ENCODE peak calls at places on chromosomes 13 and 19, in five cellular contexts. D, M, F, E and Z are unnamed samples.
A peak's percentile ranks its signal among the peaks of the same experiment; 100 is the strongest.

GRCh38 chr19:45886427-45887310 is 728 bp upstream of the IRF2BP1 start:
- DNase-seq in F (peak; percentile 77), M (peak; percentile 94), E (peak; percentile 95), D (peak; percentile 73), Z (peak; percentile 87)

GRCh38 chr19:55082023-55082851 is 6.6 kb downstream of the EPS8L1 start:
- DNase-seq in E (no peak), M (peak; percentile 80), D (no peak), F (no peak), Z (peak; percentile 42)

GRCh38 chr13:32659736-32660135 is 73.5 kb downstream of the PDS5B start:
- DNase-seq in F (no peak), E (no peak), M (no peak), D (no peak), Z (no peak)

GRCh38 chr13:82571653-82572052 is 1310.6 kb downstream of the SLITRK1 start:
- DNase-seq in M (no peak), D (no peak), F (no peak), E (no peak), Z (no peak)

GRCh38 chr13:60331249-60332012 is 65.6 kb upstream of the TDRD3 start:
- DNase-seq in M (no peak), D (no peak), E (no peak), F (no peak), Z (no peak)

GRCh38 chr13:30847697-30848307 is 58.3 kb upstream of the MEDAG start:
- DNase-seq in M (no peak), E (no peak), F (no peak), D (peak; percentile 93), Z (no peak)

GRCh38 chr13:53137777-53138176 is 109.2 kb downstream of the OLFM4 start:
- DNase-seq in E (no peak), M (no peak), D (peak; percentile 66), F (no peak), Z (no peak)

GRCh38 chr19:640156-640548 is 473 bp downstream of the FGF22 start:
- DNase-seq in F (no peak), E (no peak), M (no peak), D (no peak), Z (no peak)

GRCh38 chr13:95660981-95661581 is 15.9 kb upstream of the DNAJC3 start:
- DNase-seq in E (no peak), M (no peak), F (no peak), D (no peak), Z (no peak)

GRCh38 chr19:49150106-49150943 is 4.9 kb downstream of the HRC start:
- DNase-seq in M (peak; percentile 91), E (peak; percentile 83), D (no peak), F (peak; percentile 85), Z (peak; percentile 38)

GRCh38 chr13:20943519-20944012 is 41.0 kb upstream of the XPO4 start:
- DNase-seq in E (peak; percentile 94), M (peak; percentile 89), F (peak; percentile 62), D (peak; percentile 94), Z (peak; percentile 59)

GRCh38 chr19:29260477-29261317 is 47.7 kb upstream of the UQCRFS1 start:
- DNase-seq in F (peak; percentile 23), E (no peak), M (no peak), D (no peak), Z (no peak)
- TF ChIP-seq CTCF in F (peak; percentile 65), E (no peak), M (peak; percentile 17), D (peak; percentile 37), Z (peak; percentile 14)

DNA sequence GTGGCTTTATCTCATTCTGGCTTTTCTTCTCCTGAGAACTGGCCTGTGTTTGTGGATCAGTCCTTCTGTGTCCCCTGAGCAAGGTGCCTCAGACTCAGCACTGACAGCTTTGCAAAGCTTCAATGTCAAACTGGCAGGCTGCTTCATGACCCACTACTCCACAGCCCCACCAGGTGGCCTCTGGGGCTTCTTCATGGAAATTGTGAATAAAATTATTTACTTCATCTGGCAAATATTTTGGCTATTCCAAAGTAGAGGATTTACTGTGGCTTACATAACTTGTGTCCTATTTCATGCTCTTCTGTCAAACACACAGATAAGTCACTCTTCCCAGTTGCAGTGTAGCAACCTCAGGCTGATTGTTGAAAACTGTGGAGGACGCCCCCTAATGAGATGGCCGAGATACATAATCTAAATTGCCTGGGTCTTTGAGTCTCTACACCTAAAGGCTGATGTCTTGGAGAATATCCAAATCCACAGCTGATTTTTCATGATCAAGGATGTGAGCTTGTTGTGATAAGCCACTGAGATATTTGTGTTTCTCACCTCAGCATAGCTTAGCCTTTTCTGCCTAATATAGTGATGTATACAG is 721.9 kb upstream of the SLC10A2 start:
- DNase-seq in D (no peak), F (no peak), M (no peak), E (no peak), Z (no peak)
- TF ChIP-seq CTCF in D (no peak), F (peak; percentile 53), M (no peak), E (no peak), Z (no peak)

GRCh38 chr19:29623726-29624488 is 17.8 kb downstream of the POP4 start:
- DNase-seq in D (no peak), M (no peak), F (no peak), E (no peak), Z (no peak)

GRCh38 chr19:29625316-29625715 is 19.2 kb downstream of the POP4 start:
- DNase-seq in M (no peak), D (no peak), E (no peak), F (peak; percentile 26), Z (no peak)

GRCh38 chr19:29622191-29623070 is 16.3 kb downstream of the POP4 start:
- DNase-seq in M (no peak), F (no peak), D (no peak), E (no peak), Z (peak; percentile 46)

GRCh38 chr19:29626386-29626785 is 20.3 kb downstream of the POP4 start:
- DNase-seq in M (no peak), E (no peak), F (no peak), D (no peak), Z (no peak)

DNA sequence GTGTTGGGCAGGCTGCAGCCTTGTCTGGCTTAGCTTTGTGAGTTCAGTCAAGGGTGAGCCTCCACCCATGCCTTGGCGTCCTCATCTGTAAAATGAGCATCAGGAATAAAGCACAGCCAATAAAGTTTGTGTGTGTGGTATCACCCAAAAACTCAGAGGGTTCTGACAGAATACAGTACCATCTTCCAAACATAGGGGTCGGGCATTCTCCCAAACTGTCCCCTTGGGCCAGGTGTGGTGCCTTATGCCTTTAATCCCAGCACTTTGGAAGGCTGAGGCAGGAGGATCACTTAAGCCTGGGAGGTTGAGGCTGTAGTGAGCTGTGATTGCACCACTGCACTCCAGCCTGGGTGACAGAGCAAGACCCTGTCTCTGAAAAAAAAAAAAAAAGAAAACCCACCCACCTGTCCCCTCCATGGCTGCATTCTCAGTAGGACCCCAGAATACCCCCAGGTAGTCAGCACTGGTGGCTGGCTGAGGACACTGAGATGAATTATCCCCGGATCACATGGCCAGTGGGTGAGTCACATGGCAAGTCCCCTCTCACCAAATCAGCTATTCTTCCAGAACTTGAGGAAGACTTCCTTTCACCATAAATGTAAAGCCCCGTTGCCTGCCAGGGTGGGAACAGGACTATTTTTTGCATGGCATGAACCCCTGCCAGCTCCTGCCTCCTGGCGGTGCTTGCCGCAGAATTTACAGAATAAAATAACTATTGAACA is 18.6 kb downstream of the POP4 start:
- DNase-seq in M (no peak), E (no peak), F (no peak), D (no peak), Z (no peak)
- TF ChIP-seq CTCF in M (no peak), E (no peak), F (no peak), D (no peak), Z (no peak)

GRCh38 chr19:50843701-50844221 is 10.4 kb upstream of the KLK15 start:
- DNase-seq in E (no peak), D (no peak), M (no peak), F (no peak), Z (no peak)
- TF ChIP-seq CTCF in E (no peak), D (no peak), M (no peak), F (no peak), Z (no peak)

GRCh38 chr13:28754698-28755545 is 36.2 kb upstream of the SLC46A3 start:
- DNase-seq in E (no peak), M (no peak), D (no peak), F (no peak), Z (no peak)
- TF ChIP-seq CTCF in E (no peak), M (no peak), D (no peak), F (no peak), Z (no peak)

GRCh38 chr13:47794963-47795362 is 206.1 kb downstream of the SUCLA2 start:
- DNase-seq in F (no peak), D (no peak), E (no peak), M (no peak), Z (no peak)
- TF ChIP-seq CTCF in F (peak; percentile 53), D (peak; percentile 56), E (no peak), M (peak; percentile 12), Z (no peak)

DNA sequence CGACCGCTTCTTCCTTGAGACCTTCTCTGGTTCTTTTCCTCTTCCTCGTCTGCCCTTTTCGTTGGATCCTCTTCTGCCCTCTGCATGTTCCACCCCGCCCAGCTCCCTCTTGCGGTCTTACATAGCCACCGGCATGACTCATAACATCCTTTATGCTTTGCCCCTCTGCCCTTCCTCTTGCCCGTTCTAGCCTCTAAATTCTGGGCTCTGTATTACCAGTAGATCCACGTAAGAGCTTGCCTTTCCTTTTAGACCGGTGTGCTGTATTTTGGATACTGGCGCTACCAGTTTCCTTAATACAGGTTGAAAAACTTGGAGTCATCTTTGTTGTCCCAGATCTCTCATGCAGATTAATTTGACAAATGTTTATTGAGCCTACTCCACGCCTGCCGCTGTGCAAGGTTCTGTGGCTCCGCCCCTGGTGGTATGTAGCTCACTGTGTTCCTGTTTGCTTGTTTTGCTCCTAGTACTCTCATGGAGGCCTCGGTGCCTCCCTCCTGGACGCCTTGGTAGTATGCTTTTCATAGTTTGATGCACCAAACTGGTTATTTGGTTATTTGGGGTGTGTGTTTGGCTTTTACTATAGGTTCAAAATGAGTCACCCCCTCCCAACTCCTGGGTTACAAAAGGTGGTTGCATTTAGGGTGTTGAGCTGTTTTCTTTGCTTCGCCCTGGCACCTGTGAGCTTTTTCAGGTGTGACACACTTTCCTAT is 1.7 kb downstream of the GTF3A start:
- DNase-seq in E (peak; percentile 84), M (peak; percentile 86), D (no peak), F (no peak), Z (peak; percentile 70)
- TF ChIP-seq CTCF in E (peak; percentile 12), M (peak; percentile 30), D (peak; percentile 46), F (peak; percentile 53), Z (peak; percentile 29)

DNA sequence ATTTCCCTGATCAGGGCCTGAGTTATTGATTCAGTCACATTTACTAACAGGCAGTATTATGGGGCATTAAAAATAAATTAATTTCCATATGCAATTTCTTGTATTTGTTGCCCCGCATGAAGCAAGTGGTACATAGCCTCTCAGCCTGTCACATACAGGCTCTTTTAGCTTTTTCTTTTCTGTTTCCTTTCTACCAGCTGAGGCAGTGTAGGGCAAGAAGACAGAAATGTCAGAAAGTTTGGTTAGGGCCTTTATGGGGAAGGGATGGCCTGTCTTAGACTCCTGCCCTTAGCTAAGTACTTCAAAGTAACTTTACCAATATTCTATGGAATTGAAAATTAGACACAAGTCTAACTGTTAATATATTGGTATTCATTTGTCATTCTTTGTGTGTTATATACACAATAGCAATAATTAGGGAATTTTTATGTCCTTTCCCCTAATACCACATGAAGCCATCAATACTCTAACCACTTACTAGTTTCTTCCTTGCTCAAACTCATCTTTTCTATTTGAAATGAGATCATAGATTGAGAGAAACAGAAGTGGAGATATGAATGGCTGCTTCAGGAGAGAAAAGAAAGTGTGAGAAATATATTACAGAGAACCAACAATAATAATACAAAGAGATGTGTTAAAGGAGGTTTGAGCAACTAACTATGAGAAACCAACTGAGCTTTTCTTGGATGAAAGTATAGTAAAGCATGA is 669.6 kb downstream of the PCDH17 start:
- DNase-seq in F (no peak), M (no peak), E (no peak), D (no peak), Z (no peak)
- TF ChIP-seq CTCF in F (no peak), M (no peak), E (no peak), D (no peak), Z (no peak)

GRCh38 chr19:4851551-4852290 is 15.7 kb downstream of the PLIN3 start:
- DNase-seq in D (no peak), E (peak; percentile 66), F (peak; percentile 68), M (peak; percentile 90), Z (peak; percentile 74)
- TF ChIP-seq CTCF in D (peak; percentile 84), E (peak; percentile 79), F (peak; percentile 77), M (peak; percentile 53), Z (peak; percentile 81)